ENCODE peak calls at places on chromosomes 16 and 17, in four cellular contexts. A, I, N and S are unnamed samples.

GRCh38 chr16:84320511-84320910 is 25.8 kb downstream of the WFDC1 start:
- DNase-seq in A (no peak), I (no peak), N (no peak), S (no peak)

GRCh38 chr17:80761421-80761871 is 216.8 kb downstream of the RPTOR start:
- DNase-seq in A (peak), I (peak), N (peak), S (no peak)

GRCh38 chr17:40963838-40964237 is 2.9 kb downstream of the KRT39 start:
- DNase-seq in A (peak), I (no peak), N (no peak), S (no peak)

GRCh38 chr17:41176744-41177387 is 1.2 kb downstream of the KRTAP4-2 start:
- DNase-seq in A (no peak), I (no peak), N (no peak), S (no peak)

GRCh38 chr17:73652886-73653480 is 8.7 kb upstream of the SDK2 start:
- DNase-seq in A (no peak), I (no peak), N (no peak), S (no peak)

GRCh38 chr16:87924937-87925670 is 11.2 kb downstream of the CA5A start:
- DNase-seq in A (no peak), I (no peak), N (no peak), S (no peak)

GRCh38 chr17:40582328-40582901 is 17.1 kb upstream of the CCR7 start:
- DNase-seq in A (no peak), I (no peak), N (no peak), S (no peak)

GRCh38 chr16:69187387-69187890 is 475 bp downstream of the SNTB2 start:
- DNase-seq in A (no peak), I (no peak), N (peak), S (no peak)

GRCh38 chr17:6749519-6749918 is 6.3 kb upstream of the XAF1 start:
- DNase-seq in A (peak), I (no peak), N (no peak), S (no peak)

GRCh38 chr17:79147791-79148506 is 73.3 kb downstream of the ENGASE start:
- DNase-seq in A (no peak), I (no peak), N (no peak), S (no peak)
- TF ChIP-seq CTCF in A (no peak), I (no peak), N (no peak), S (no peak)

GRCh38 chr17:71237903-71238538 is 882.8 kb upstream of the SOX9 start:
- DNase-seq in A (peak), I (peak), N (peak), S (peak)
- TF ChIP-seq CTCF in A (peak), I (peak), N (peak), S (peak)

GRCh38 chr17:2401426-2402221 is 764 bp upstream of the MNT start:
- DNase-seq in A (peak), I (peak), N (peak), S (peak)
- TF ChIP-seq CTCF in A (no peak), I (no peak), N (no peak), S (no peak)

DNA sequence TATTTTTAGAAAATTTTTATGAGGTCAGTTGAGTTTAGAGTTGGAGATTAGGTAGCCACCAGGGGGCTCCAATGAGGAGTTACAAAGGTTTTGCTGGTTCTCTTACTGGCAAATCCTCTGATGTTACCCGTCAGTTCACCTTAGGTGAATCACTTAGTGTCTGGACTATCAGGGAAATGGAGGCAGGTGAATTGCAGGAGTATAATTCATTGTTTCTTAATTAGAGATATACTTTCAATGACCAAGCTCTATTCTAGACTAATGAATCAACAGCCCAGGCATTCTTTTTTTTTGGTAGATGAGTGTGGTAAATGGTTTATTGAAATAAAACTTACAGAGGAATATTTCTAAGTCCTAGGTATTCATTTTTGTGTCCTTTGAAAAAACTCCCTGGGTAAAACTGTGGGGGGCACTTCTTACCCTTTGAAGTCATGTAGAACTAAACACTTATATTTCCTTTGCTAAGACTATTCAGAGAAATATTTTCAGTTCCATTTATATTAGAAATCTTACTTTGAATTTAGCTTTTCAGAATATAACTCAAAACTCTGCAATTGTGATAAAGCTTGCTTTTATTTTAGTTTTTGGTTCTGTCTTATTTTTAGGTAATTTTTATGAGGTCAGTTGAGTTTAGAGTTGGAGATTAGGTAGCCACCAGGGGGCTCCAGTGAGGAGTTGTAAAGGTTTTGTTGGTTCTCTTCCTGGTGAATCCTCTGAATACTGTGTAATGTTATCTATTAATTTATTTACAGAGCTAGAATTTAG is 17.7 kb downstream of the PSMD11 start:
- DNase-seq in A (peak), I (peak), N (peak), S (no peak)
- TF ChIP-seq CTCF in A (peak), I (peak), N (peak), S (peak)

DNA sequence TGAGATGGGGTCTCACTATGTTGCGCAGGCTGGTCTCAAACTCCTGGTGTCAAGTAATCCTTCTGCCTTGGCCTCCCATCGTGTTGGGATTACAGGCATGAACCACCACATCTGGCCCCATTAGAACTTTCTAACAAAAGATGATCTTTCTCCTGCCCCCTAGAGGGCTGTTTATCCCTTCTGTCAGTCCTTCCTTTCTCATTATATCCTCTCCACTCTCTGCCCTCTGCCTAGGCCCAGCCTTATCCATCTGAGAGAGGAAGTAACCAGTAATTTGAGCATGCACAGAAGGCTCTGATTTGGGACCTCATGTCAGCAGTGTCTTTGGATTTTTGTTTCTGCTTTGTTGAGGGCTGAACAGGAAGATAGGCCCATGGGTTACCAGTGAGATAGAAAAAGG is 4.4 kb upstream of the DHX40 start:
- DNase-seq in A (peak), I (no peak), N (peak), S (no peak)
- TF ChIP-seq CTCF in A (peak), I (peak), N (peak), S (peak)

GRCh38 chr17:56876766-56877179 is 37.1 kb downstream of the TRIM25 start:
- DNase-seq in A (no peak), I (no peak), N (no peak), S (no peak)

GRCh38 chr17:56881685-56882295 is 32.1 kb downstream of the TRIM25 start:
- DNase-seq in A (no peak), I (no peak), N (no peak), S (no peak)

GRCh38 chr17:56880571-56880970 is 33.3 kb downstream of the TRIM25 start:
- DNase-seq in A (no peak), I (no peak), N (no peak), S (no peak)

GRCh38 chr17:56879280-56879679 is 34.6 kb downstream of the TRIM25 start:
- DNase-seq in A (no peak), I (no peak), N (no peak), S (no peak)

GRCh38 chr17:56880133-56880532 is 33.7 kb downstream of the TRIM25 start:
- DNase-seq in A (no peak), I (no peak), N (no peak), S (no peak)
- TF ChIP-seq CTCF in A (no peak), I (no peak), N (no peak), S (no peak)